ENCODE peak calls at places on chromosomes 3 and 15, in five cellular contexts. J is endodermal cell; O is heart left ventricle; L is CD8-positive, alpha-beta T cell; A is stomach. G is an unnamed sample.

GRCh38 chr3:20974389-20974788 is 776.6 kb downstream of the ZNF385D start:
- DNase-seq in J (peak; percentile 57), O (no peak), L (no peak), A (no peak), G (no peak)

GRCh38 chr3:55804170-55805095 is 317.3 kb upstream of the WNT5A start:
- DNase-seq in J (peak; percentile 53), O (no peak), L (no peak), A (no peak), G (no peak)

GRCh38 chr15:37837276-37837675 is 97.2 kb upstream of the TMCO5A start:
- DNase-seq in J (no peak), O (no peak), L (no peak), A (no peak), G (peak; percentile 56)

GRCh38 chr3:194082596-194083220 is 53.2 kb upstream of the HES1 start:
- DNase-seq in J (no peak), O (peak; percentile 76), L (no peak), A (no peak), G (no peak)

GRCh38 chr15:85118581-85118980 is 136.9 kb downstream of the PDE8A start:
- DNase-seq in J (no peak), O (no peak), L (no peak), A (no peak), G (no peak)

GRCh38 chr3:13176445-13176844 is 103.2 kb upstream of the IQSEC1 start:
- DNase-seq in J (no peak), O (no peak), L (no peak), A (no peak), G (no peak)

GRCh38 chr3:4406746-4407568 is 60.1 kb downstream of the SUMF1 start:
- DNase-seq in J (no peak), O (no peak), L (no peak), A (no peak), G (peak; percentile 15)

GRCh38 chr3:185353823-185354614 is 8.9 kb upstream of the MAP3K13 start:
- DNase-seq in J (peak; percentile 97), O (peak; percentile 43), L (peak; percentile 60), A (peak; percentile 79), G (peak; percentile 30)

GRCh38 chr3:48564022-48564421 is 441 bp upstream of the UCN2 start:
- DNase-seq in J (no peak), O (peak; percentile 62), L (peak; percentile 35), A (peak; percentile 28), G (peak; percentile 69)

GRCh38 chr15:65790692-65791334 is 1.3 kb downstream of the DENND4A start:
- DNase-seq in J (no peak), O (no peak), L (no peak), A (no peak), G (no peak)

GRCh38 chr15:31202953-31203352 is 101.4 kb upstream of the TRPM1 start:
- DNase-seq in J (no peak), O (no peak), L (peak; percentile 34), A (no peak), G (no peak)

GRCh38 chr3:61853912-61854311 is 292.5 kb downstream of the PTPRG start:
- DNase-seq in J (peak; percentile 42), O (no peak), L (no peak), A (no peak), G (no peak)

GRCh38 chr3:111837112-111837511 is 22.0 kb upstream of the PHLDB2 start:
- DNase-seq in J (no peak), O (no peak), L (no peak), A (no peak), G (no peak)

GRCh38 chr15:50330921-50331320 is 24.1 kb downstream of the GABPB1 start:
- DNase-seq in J (no peak), O (no peak), L (no peak), A (no peak), G (no peak)

GRCh38 chr3:9888540-9888939 is 1.9 kb upstream of the JAGN1 start:
- DNase-seq in J (no peak), O (no peak), L (no peak), A (no peak), G (no peak)

GRCh38 chr3:9891072-9891622 is 737 bp downstream of the JAGN1 start:
- DNase-seq in J (no peak), O (no peak), L (no peak), A (no peak), G (no peak)

GRCh38 chr3:9887478-9887877 is 2.9 kb upstream of the JAGN1 start:
- DNase-seq in J (no peak), O (no peak), L (no peak), A (no peak), G (no peak)

GRCh38 chr3:9889405-9889804 is 1.0 kb upstream of the JAGN1 start:
- DNase-seq in J (no peak), O (no peak), L (no peak), A (no peak), G (no peak)

GRCh38 chr3:9890249-9891071 is at the start of gene JAGN1:
- DNase-seq in J (peak; percentile 97), O (peak; percentile 91), L (peak; percentile 91), A (peak; percentile 92), G (peak; percentile 91)
- TF ChIP-seq CTCF in J (no peak), O (no peak), L (no peak), A (no peak), G (no peak)

DNA sequence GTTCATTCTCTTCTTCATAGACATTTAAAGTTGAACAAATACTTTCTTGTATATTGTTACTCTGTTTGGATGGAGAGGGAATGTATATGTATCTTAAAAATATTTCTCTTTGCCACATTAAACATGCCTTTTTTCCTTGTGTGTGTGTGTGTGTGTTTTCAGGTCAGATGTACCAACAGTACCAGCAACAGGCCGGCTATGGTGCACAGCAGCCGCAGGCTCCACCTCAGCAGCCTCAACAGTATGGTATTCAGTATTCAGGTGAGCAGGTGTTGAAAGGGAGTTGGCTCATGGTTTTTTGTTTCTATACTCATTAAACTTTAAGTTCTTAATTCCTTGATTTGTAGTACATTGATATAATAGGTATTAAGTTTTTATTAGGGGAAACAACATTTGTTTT is 35.4 kb downstream of the TFG start:
- DNase-seq in J (no peak), O (no peak), L (no peak), A (no peak), G (no peak)
- H3K4me3 ChIP-seq in J (no peak overlapping the region), O (no peak overlapping the region), L (no peak overlapping the region), A (no peak overlapping the region), G (no peak overlapping the region)

GRCh38 chr3:159232966-159233365 is 431.1 kb downstream of the MFSD1 start:
- DNase-seq in J (no peak), O (no peak), L (no peak), A (no peak), G (no peak)
- TF ChIP-seq CTCF in J (no peak), O (no peak), L (no peak), A (no peak), G (no peak)

DNA sequence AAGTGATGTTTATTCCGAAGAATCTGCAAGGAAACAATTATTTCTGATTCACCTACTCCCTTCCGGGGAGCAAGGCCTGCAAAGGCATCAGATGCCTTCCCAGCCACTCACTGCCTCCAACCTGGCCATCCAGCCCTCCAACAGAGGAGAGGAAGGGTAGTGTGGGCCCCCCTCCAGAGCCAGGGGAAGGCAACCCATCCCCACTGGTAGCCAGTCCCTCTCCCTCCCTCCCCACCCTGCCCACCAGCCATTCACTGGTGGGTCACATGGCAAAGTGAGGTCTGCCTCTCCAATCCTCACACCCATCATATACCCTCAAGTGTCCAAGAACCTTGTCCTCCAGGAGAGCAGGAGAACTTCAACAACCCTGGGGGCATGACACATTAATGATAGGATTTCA is 2.4 kb upstream of the VIPR1 start:
- DNase-seq in J (peak; percentile 36), O (no peak), L (no peak), A (peak; percentile 17), G (no peak)
- H3K4me3 ChIP-seq in J (no peak overlapping the region), O (no peak overlapping the region), L (no peak overlapping the region), A (no peak overlapping the region), G (no peak overlapping the region)

GRCh38 chr3:126888186-126888760 is 94.6 kb upstream of the PLXNA1 start:
- DNase-seq in J (peak; percentile 75), O (no peak), L (no peak), A (no peak), G (no peak)

GRCh38 chr3:126891791-126892190 is 91.1 kb upstream of the PLXNA1 start:
- DNase-seq in J (no peak), O (no peak), L (no peak), A (no peak), G (no peak)

GRCh38 chr3:126893651-126894050 is 89.3 kb upstream of the PLXNA1 start:
- DNase-seq in J (no peak), O (no peak), L (no peak), A (no peak), G (no peak)

GRCh38 chr3:126889276-126890201 is 93.4 kb upstream of the PLXNA1 start:
- DNase-seq in J (no peak), O (no peak), L (no peak), A (no peak), G (no peak)

GRCh38 chr3:126891141-126891540 is 91.8 kb upstream of the PLXNA1 start:
- DNase-seq in J (no peak), O (no peak), L (no peak), A (no peak), G (no peak)
- TF ChIP-seq CTCF in J (peak; percentile 45), O (no peak), L (no peak), A (no peak), G (no peak)

DNA sequence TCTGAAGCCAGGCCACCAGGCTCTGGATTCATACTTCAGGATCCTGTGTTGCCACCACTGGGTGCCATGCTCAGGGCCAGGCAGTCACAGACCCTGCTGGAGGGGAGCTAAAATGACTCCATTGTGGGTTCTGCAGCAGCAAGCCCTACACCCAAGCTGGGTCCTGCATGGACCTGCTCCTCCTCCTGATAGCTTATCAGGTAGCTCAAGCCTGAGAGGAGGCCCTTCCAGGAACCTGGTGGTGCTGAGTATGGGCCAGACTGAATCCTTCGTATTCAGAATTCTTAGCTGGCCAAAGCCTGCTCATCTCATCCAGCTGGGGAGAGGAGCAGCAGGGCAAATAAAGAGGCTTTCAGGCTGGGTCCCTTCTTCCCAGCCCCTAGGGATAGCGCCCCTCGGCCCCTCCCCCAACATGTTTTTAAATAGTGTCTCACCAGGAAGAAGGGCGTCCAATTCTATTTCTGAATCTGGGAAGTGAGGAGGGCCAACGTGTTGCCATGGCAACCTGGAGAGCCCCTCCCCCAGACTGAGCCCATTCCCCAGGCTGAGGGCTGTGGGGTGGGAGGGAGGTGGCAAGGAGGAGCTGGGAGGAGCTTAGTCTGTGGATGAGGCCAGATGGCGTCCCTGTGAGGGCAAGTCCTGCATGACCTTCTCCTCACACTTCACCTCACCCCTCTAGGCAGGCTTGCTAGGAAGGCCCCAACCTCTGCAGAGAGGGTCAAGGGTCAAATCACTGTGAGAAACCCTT is 11.0 kb upstream of the CAMKV start:
- DNase-seq in J (peak; percentile 68), O (no peak), L (no peak), A (no peak), G (no peak)
- H3K4me3 ChIP-seq in J (no peak overlapping the region), O (no peak overlapping the region), L (no peak overlapping the region), A (no peak overlapping the region), G (no peak overlapping the region)

GRCh38 chr3:160220038-160220437 is 5.2 kb upstream of the C3orf80 start:
- DNase-seq in J (no peak), O (no peak), L (no peak), A (no peak), G (no peak)
- TF ChIP-seq CTCF in J (no peak), O (no peak), L (no peak), A (no peak), G (no peak)